ENCODE peak calls at places on chromosomes 11 and 22, in seven cellular contexts. One of them, this sample, is unnamed.

GRCh38 chr11:111541209-111542061 is 915 bp downstream of the LAYN start:
- DNase-seq in iris pigment epithelial cell: peak; percentile 91
- DNase-seq in astrocyte of the hippocampus: peak; percentile 84
- DNase-seq in lower leg skin: no peak
- DNase-seq in AG20443: peak; percentile 69
- DNase-seq in HAP-1: no peak
- DNase-seq in cardiac fibroblast: peak; percentile 46
- DNase-seq in this sample: no peak

GRCh38 chr11:111926505-111927391 is 8.0 kb downstream of the C11orf52 start:
- DNase-seq in cardiac fibroblast: peak; percentile 97
- DNase-seq in AG20443: peak; percentile 97
- DNase-seq in lower leg skin: peak; percentile 95
- DNase-seq in iris pigment epithelial cell: peak; percentile 98
- DNase-seq in HAP-1: peak; percentile 89
- DNase-seq in astrocyte of the hippocampus: peak; percentile 99
- DNase-seq in this sample: peak; percentile 98

GRCh38 chr11:65764434-65764833 is 16.3 kb downstream of the AP5B1 start:
- DNase-seq in cardiac fibroblast: no peak
- DNase-seq in AG20443: no peak
- DNase-seq in lower leg skin: no peak
- DNase-seq in iris pigment epithelial cell: no peak
- DNase-seq in HAP-1: no peak
- DNase-seq in astrocyte of the hippocampus: no peak
- DNase-seq in this sample: no peak

GRCh38 chr11:121391914-121392313 is 60.2 kb upstream of the SORL1 start:
- DNase-seq in lower leg skin: peak; percentile 59
- DNase-seq in HAP-1: no peak
- DNase-seq in cardiac fibroblast: no peak
- DNase-seq in astrocyte of the hippocampus: no peak
- DNase-seq in iris pigment epithelial cell: no peak
- DNase-seq in AG20443: peak; percentile 20
- DNase-seq in this sample: no peak

GRCh38 chr22:49100316-49100715 is 727.4 kb downstream of the BRD1 start:
- DNase-seq in astrocyte of the hippocampus: no peak
- DNase-seq in AG20443: no peak
- DNase-seq in cardiac fibroblast: no peak
- DNase-seq in HAP-1: no peak
- DNase-seq in lower leg skin: no peak
- DNase-seq in iris pigment epithelial cell: no peak
- DNase-seq in this sample: no peak

GRCh38 chr22:43900206-43900605 is 8.4 kb upstream of the PNPLA5 start:
- DNase-seq in lower leg skin: no peak
- DNase-seq in AG20443: no peak
- DNase-seq in HAP-1: no peak
- DNase-seq in iris pigment epithelial cell: no peak
- DNase-seq in astrocyte of the hippocampus: no peak
- DNase-seq in cardiac fibroblast: no peak
- DNase-seq in this sample: no peak

GRCh38 chr11:59754494-59754858 is 700 bp upstream of the STX3 start:
- DNase-seq in iris pigment epithelial cell: peak; percentile 27
- DNase-seq in HAP-1: no peak
- DNase-seq in astrocyte of the hippocampus: peak; percentile 45
- DNase-seq in AG20443: no peak
- DNase-seq in lower leg skin: peak; percentile 17
- DNase-seq in cardiac fibroblast: no peak
- DNase-seq in this sample: no peak

GRCh38 chr11:2768471-2769408 is 68.9 kb upstream of the KCNQ1OT1 start:
- DNase-seq in lower leg skin: peak; percentile 11
- DNase-seq in astrocyte of the hippocampus: peak; percentile 85
- DNase-seq in iris pigment epithelial cell: peak; percentile 73
- DNase-seq in cardiac fibroblast: peak; percentile 67
- DNase-seq in HAP-1: no peak
- DNase-seq in AG20443: peak; percentile 88
- DNase-seq in this sample: no peak

GRCh38 chr22:35905894-35906293 is 122.7 kb downstream of the RBFOX2 start:
- DNase-seq in astrocyte of the hippocampus: no peak
- DNase-seq in lower leg skin: no peak
- DNase-seq in iris pigment epithelial cell: no peak
- DNase-seq in HAP-1: no peak
- DNase-seq in AG20443: no peak
- DNase-seq in cardiac fibroblast: peak; percentile 29
- DNase-seq in this sample: no peak

GRCh38 chr22:26972281-26972680 is 314.9 kb downstream of the MIAT start:
- DNase-seq in lower leg skin: no peak
- DNase-seq in cardiac fibroblast: no peak
- DNase-seq in astrocyte of the hippocampus: no peak
- DNase-seq in HAP-1: no peak
- DNase-seq in AG20443: peak; percentile 27
- DNase-seq in iris pigment epithelial cell: no peak
- DNase-seq in this sample: no peak

GRCh38 chr11:111001986-111002616 is 243.4 kb upstream of the POU2AF2 start:
- DNase-seq in iris pigment epithelial cell: peak; percentile 93
- DNase-seq in HAP-1: no peak
- DNase-seq in lower leg skin: peak; percentile 22
- DNase-seq in cardiac fibroblast: peak; percentile 92
- DNase-seq in astrocyte of the hippocampus: peak; percentile 66
- DNase-seq in AG20443: peak; percentile 78
- DNase-seq in this sample: no peak

GRCh38 chr11:76637491-76638266 is 32.9 kb downstream of the LRRC32 start:
- DNase-seq in cardiac fibroblast: no peak
- DNase-seq in lower leg skin: peak; percentile 51
- DNase-seq in HAP-1: no peak
- DNase-seq in AG20443: no peak
- DNase-seq in iris pigment epithelial cell: no peak
- DNase-seq in astrocyte of the hippocampus: no peak
- DNase-seq in this sample: no peak

GRCh38 chr11:92226331-92227232 is 2.0 kb downstream of the FAT3 start:
- DNase-seq in HAP-1: no peak
- DNase-seq in lower leg skin: no peak
- DNase-seq in astrocyte of the hippocampus: peak; percentile 71
- DNase-seq in AG20443: peak; percentile 31
- DNase-seq in iris pigment epithelial cell: no peak
- DNase-seq in cardiac fibroblast: peak; percentile 3
- DNase-seq in this sample: no peak

GRCh38 chr11:120424185-120424969 is 87.2 kb upstream of the GRIK4 start:
- DNase-seq in iris pigment epithelial cell: peak; percentile 36
- DNase-seq in HAP-1: no peak
- DNase-seq in cardiac fibroblast: peak; percentile 4
- DNase-seq in lower leg skin: no peak
- DNase-seq in astrocyte of the hippocampus: no peak
- DNase-seq in AG20443: no peak
- DNase-seq in this sample: no peak

GRCh38 chr11:96154802-96155520 is 188.0 kb downstream of the MAML2 start:
- DNase-seq in cardiac fibroblast: peak; percentile 85
- DNase-seq in lower leg skin: no peak
- DNase-seq in AG20443: peak; percentile 58
- DNase-seq in iris pigment epithelial cell: peak; percentile 63
- DNase-seq in astrocyte of the hippocampus: peak; percentile 76
- DNase-seq in HAP-1: no peak
- DNase-seq in this sample: peak; percentile 22

GRCh38 chr22:48376428-48376827 is 1451.2 kb downstream of the BRD1 start:
- DNase-seq in HAP-1: no peak
- DNase-seq in astrocyte of the hippocampus: no peak
- DNase-seq in lower leg skin: no peak
- DNase-seq in iris pigment epithelial cell: no peak
- DNase-seq in cardiac fibroblast: no peak
- DNase-seq in AG20443: no peak
- DNase-seq in this sample: no peak

GRCh38 chr11:77067776-77068460 is 1.1 kb downstream of the CAPN5 start:
- DNase-seq in iris pigment epithelial cell: no peak
- DNase-seq in lower leg skin: no peak
- DNase-seq in AG20443: no peak
- DNase-seq in cardiac fibroblast: no peak
- DNase-seq in astrocyte of the hippocampus: no peak
- DNase-seq in HAP-1: no peak
- DNase-seq in this sample: no peak

GRCh38 chr11:48037709-48038468 is 57.5 kb downstream of the PTPRJ start:
- DNase-seq in astrocyte of the hippocampus: no peak
- DNase-seq in cardiac fibroblast: peak; percentile 13
- DNase-seq in iris pigment epithelial cell: peak; percentile 67
- DNase-seq in AG20443: no peak
- DNase-seq in lower leg skin: no peak
- DNase-seq in HAP-1: no peak
- DNase-seq in this sample: no peak

GRCh38 chr11:117011541-117011908 is 86.7 kb downstream of the SIK3 start:
- DNase-seq in cardiac fibroblast: peak; percentile 91
- DNase-seq in astrocyte of the hippocampus: no peak
- DNase-seq in HAP-1: no peak
- DNase-seq in AG20443: no peak
- DNase-seq in lower leg skin: no peak
- DNase-seq in iris pigment epithelial cell: no peak
- DNase-seq in this sample: no peak

GRCh38 chr22:42086051-42086450 is 4.5 kb downstream of the NDUFA6 start:
- DNase-seq in lower leg skin: no peak
- DNase-seq in astrocyte of the hippocampus: no peak
- DNase-seq in iris pigment epithelial cell: no peak
- DNase-seq in AG20443: no peak
- DNase-seq in cardiac fibroblast: no peak
- DNase-seq in HAP-1: no peak
- DNase-seq in this sample: no peak